ENCODE peak calls at places on chromosomes 2 and 18, in eight cellular contexts. X, G, F, B, H, N, W and Y are unnamed samples.

GRCh38 chr2:54952978-54953456 is 97.2 kb downstream of the RTN4 start:
- DNase-seq in X (no peak), H (no peak), W (peak), B (no peak), N (no peak), G (no peak), F (no peak), Y (peak)

GRCh38 chr2:45845058-45845457 is 193.6 kb downstream of the PRKCE start:
- DNase-seq in X (peak), H (no peak), W (no peak), B (no peak), F (no peak), G (no peak), N (no peak), Y (no peak)

GRCh38 chr2:40760071-40760666 is 308.3 kb upstream of the SLC8A1 start:
- DNase-seq in X (peak), H (peak), W (peak), B (no peak), G (peak), N (peak), F (no peak), Y (peak)

GRCh38 chr2:33071591-33071990 is 124.8 kb downstream of the LTBP1 start:
- DNase-seq in F (no peak), G (no peak), B (no peak), H (no peak), X (peak), W (no peak), N (no peak), Y (no peak)

GRCh38 chr18:48833701-48834394 is 116.9 kb downstream of the SMAD7 start:
- DNase-seq in H (no peak), X (peak), W (no peak), N (no peak), B (no peak), F (no peak), G (no peak), Y (peak)

GRCh38 chr2:165640232-165640923 is 153.7 kb downstream of the GALNT3 start:
- DNase-seq in W (no peak), G (no peak), N (no peak), B (no peak), H (no peak), F (no peak), X (no peak), Y (no peak)

GRCh38 chr2:188199716-188200128 is 92.0 kb upstream of the GULP1 start:
- DNase-seq in N (peak), G (no peak), H (no peak), F (no peak), X (no peak), B (no peak), W (peak), Y (no peak)

GRCh38 chr2:16619576-16620245 is 45.9 kb downstream of the CYRIA start:
- DNase-seq in F (no peak), G (no peak), W (no peak), N (no peak), B (no peak), H (no peak), X (no peak), Y (no peak)

GRCh38 chr2:15299904-15300528 is 261.1 kb downstream of the NBAS start:
- DNase-seq in N (no peak), X (no peak), G (no peak), H (no peak), B (no peak), F (no peak), W (no peak), Y (no peak)

GRCh38 chr2:223989206-223989859 is 32.1 kb downstream of the MRPL44 start:
- DNase-seq in H (peak), F (no peak), B (no peak), N (no peak), G (no peak), W (no peak), X (peak), Y (no peak)

GRCh38 chr2:118565301-118565700 is 282.1 kb downstream of the EN1 start:
- DNase-seq in B (no peak), X (no peak), N (no peak), F (no peak), W (no peak), H (no peak), G (no peak), Y (no peak)

GRCh38 chr2:73823916-73824523 is 4.7 kb upstream of the STAMBP start:
- DNase-seq in H (peak), N (peak), B (no peak), G (peak), X (peak), F (no peak), W (peak), Y (no peak)

GRCh38 chr2:160460333-160460731 is 33.3 kb downstream of the RBMS1 start:
- DNase-seq in N (no peak), X (no peak), G (no peak), H (no peak), B (no peak), W (no peak), F (no peak), Y (no peak)

GRCh38 chr2:19358242-19359020 is at the start of gene OSR1:
- DNase-seq in H (peak), B (no peak), G (no peak), W (peak), X (no peak), F (peak), N (peak), Y (peak)

GRCh38 chr2:201930043-201930442 is 103.6 kb upstream of the FZD7 start:
- DNase-seq in X (no peak), F (no peak), W (no peak), H (no peak), N (no peak), G (no peak), B (no peak), Y (no peak)

DNA sequence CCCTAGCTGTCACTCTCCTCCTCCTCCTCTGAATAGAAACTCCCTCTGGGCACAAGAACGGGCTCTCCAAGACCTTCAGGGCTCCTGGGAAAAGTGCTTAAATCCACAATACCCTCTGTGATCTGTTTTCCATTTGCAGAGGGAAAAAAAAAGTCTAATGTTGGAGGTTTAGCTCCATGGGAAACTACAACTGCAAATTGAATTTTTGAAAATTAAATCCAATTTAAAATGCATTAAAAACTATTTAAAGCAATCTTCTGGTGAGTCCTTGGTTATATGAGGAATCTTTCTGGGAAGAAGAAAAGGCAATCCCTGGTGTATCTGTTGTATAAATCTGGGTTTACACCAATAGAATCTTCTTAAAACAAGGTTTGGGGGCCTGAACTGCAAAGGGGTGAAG is 64.3 kb downstream of the NCKAP5 start:
- DNase-seq in H (no peak), B (no peak), N (no peak), G (no peak), W (no peak), X (no peak), F (no peak), Y (no peak)
- H3K4me3 ChIP-seq in H (no peak), B (no peak), N (no peak), G (no peak), W (no peak), X (no peak), F (no peak), Y (no peak)

DNA sequence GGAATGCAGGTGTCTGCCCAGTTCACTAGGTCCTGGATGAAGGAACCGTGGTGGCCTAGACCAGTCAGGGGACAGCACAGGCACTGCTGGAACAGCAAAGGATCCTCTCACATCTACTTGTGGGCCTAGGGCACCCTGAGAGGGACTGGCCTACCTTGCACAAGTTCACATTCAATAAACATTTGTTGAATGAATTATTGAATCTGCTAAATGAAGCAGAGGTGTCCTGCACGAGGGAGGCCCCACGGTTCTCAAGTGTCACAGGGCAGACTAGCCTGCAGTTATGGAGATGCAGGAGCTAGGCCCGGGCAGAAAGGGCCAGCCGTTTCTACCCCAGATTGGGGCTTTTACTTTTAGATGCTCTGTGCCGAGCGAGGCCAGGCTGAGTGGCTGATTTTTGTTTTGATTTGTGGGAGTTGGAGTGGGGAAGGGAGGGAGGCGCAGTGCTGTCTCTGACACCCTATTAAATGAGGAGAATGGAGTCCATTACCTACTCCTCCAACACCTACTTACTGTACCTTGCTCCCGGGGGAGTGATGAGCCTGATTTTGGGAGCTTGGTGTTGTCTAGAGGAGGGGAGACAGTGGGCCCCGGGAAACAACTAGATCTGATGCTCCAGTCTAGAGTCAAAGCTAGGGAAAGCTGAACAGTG is 18.4 kb downstream of the SH2D6 start:
- DNase-seq in B (no peak), F (no peak), X (no peak), W (no peak), H (no peak), G (no peak), N (no peak), Y (no peak)
- H3K4me3 ChIP-seq in B (peak), F (peak), X (peak), W (no peak), H (peak), G (no peak), N (no peak), Y (no peak)

GRCh38 chr2:216635171-216635570 is 2.0 kb downstream of the IGFBP2 start:
- DNase-seq in H (peak), N (no peak), G (no peak), B (no peak), F (no peak), X (no peak), W (no peak), Y (no peak)

GRCh38 chr2:216634317-216635148 is 1.3 kb downstream of the IGFBP2 start:
- DNase-seq in N (no peak), B (no peak), X (no peak), H (peak), G (no peak), W (no peak), F (no peak), Y (no peak)

GRCh38 chr2:216635701-216636541 is 2.7 kb downstream of the IGFBP2 start:
- DNase-seq in F (no peak), X (no peak), B (no peak), G (no peak), H (peak), N (no peak), W (no peak), Y (no peak)

GRCh38 chr2:216637472-216637871 is 4.3 kb downstream of the IGFBP2 start:
- DNase-seq in G (no peak), F (no peak), H (no peak), N (no peak), B (no peak), W (no peak), X (no peak), Y (no peak)

DNA sequence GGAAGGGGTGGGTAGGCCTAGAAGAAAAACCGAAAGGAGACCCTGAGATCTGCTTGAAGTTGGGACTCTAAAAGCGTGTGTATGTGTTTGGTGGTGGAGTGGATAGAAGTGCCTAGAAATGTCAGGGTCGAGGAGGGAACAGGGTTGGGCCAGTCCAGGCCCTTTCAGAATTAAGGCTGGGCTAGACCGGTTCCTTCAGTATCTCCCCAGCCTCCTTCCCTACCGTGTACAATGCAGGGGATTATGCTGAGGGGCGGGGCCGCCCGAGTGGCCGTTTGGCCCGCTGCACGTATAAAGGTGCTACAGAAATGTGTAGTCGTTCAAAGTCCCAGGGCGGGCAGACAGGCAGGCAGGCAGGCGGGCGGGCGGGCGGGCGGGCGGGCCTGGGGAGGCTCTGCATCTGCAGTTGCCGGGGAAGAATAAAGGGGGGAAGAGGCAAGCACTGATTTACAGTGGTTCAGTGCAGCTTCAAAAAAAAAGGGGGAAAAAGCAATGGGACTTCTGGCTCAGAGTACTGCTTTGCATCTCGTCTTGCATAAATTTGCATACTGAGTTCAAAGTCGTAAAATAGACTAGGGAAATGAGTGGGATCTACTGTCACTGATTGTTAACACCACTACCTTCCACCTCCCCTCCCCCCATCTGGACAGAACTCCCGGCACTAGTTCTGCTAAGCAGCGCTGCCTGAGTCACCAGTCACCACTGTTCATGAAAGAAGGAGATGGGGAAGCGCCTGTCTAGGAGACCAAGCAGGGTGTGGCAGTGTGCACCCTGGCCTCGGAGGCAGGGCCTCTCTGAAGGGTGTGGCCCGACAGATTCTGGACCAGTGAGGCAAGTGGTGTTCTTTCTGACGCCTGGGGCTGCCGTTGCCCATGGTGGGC is 3.6 kb downstream of the IGFBP2 start:
- DNase-seq in X (no peak), N (peak), G (no peak), B (no peak), H (peak), F (no peak), W (no peak), Y (peak)
- H3K4me3 ChIP-seq in X (no peak), N (no peak), G (peak), B (peak), H (peak), F (peak), W (no peak), Y (no peak)

GRCh38 chr18:46084431-46084830 is 12.4 kb upstream of the PSTPIP2 start:
- DNase-seq in N (no peak), W (no peak), X (no peak), F (no peak), B (no peak), H (no peak), G (no peak), Y (no peak)
- H3K4me3 ChIP-seq in N (no peak), W (no peak), X (no peak), F (no peak), B (no peak), H (no peak), G (no peak), Y (no peak)

DNA sequence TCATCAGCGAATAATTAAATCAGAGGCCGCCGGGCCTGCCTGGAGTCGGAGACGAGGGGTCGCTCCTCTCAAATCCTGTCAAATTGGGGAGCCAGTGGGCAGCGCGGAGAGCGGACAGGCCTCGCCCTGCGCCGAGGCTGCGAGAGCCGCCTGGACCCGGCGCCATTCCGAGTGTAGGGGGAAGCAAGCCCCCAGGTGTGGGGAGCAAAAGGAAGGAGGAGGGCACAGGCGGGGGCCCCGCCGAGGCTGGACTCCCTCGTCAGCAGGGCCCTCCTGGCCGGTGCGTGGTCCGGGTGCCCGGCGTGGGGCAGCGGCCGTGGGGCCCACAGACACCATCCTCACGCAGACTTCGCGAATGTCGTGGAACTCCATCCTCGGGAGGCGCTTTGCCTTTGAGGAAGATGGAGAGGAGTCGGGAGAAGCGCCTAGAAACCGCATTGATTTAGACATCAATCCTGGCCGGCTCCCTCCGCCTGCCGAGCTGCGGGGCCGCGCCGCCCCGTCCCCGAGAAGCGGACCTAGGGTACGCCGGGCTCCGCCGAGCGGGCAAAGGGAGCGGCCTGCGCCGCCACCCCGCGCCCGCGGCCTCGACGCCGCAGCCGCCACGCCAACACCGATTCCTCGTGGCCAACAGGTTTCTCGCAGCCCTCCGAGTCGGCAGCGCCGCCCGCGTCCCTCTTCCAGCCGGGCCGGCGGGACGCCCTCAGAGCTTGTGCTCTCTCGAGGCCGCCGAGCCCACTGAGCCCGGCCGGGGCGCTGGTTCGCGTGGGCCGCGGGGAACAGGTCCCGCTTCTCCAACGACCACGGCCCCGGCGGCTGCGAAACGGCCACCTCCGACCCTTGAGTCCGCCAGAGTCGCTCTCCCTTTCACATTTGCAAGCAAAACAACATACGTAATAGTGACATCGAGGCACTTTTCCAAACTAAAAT is 6.7 kb upstream of the ONECUT2 start:
- DNase-seq in N (no peak), B (no peak), W (no peak), X (no peak), H (peak), G (no peak), F (no peak), Y (no peak)
- H3K4me3 ChIP-seq in N (no peak), B (peak), W (no peak), X (no peak), H (peak), G (peak), F (peak), Y (no peak)

GRCh38 chr2:208031608-208032019 is 6.3 kb upstream of the PLEKHM3 start:
- DNase-seq in B (no peak), W (peak), F (no peak), G (no peak), H (no peak), N (peak), X (peak), Y (no peak)
- H3K4me3 ChIP-seq in B (no peak), W (no peak), F (no peak), G (no peak), H (no peak), N (no peak), X (no peak), Y (no peak)

GRCh38 chr18:59905686-59906091 is 5.9 kb downstream of the PMAIP1 start:
- DNase-seq in G (no peak), H (no peak), X (peak), W (no peak), F (no peak), N (no peak), B (no peak), Y (no peak)

GRCh38 chr18:59906203-59906602 is 6.4 kb downstream of the PMAIP1 start:
- DNase-seq in W (no peak), H (no peak), G (no peak), N (no peak), B (no peak), X (peak), F (no peak), Y (no peak)

GRCh38 chr18:59907660-59908059 is 7.9 kb downstream of the PMAIP1 start:
- DNase-seq in X (no peak), N (no peak), B (no peak), H (no peak), G (no peak), W (no peak), F (no peak), Y (no peak)

GRCh38 chr18:59908790-59909189 is 9.0 kb downstream of the PMAIP1 start:
- DNase-seq in N (no peak), B (no peak), W (no peak), X (peak), H (no peak), F (no peak), G (no peak), Y (no peak)

GRCh38 chr18:59907172-59907571 is 7.4 kb downstream of the PMAIP1 start:
- DNase-seq in F (no peak), W (peak), G (no peak), H (no peak), N (no peak), B (no peak), X (peak), Y (no peak)
- H3K4me3 ChIP-seq in F (no peak), W (no peak), G (no peak), H (no peak), N (no peak), B (no peak), X (peak), Y (no peak)

GRCh38 chr2:226969412-226969811 is 133.6 kb downstream of the RHBDD1 start:
- DNase-seq in X (no peak), N (no peak), G (no peak), W (peak), B (no peak), F (no peak), H (no peak), Y (no peak)
- H3K4me3 ChIP-seq in X (no peak), N (no peak), G (no peak), W (no peak), B (no peak), F (no peak), H (no peak), Y (no peak)

DNA sequence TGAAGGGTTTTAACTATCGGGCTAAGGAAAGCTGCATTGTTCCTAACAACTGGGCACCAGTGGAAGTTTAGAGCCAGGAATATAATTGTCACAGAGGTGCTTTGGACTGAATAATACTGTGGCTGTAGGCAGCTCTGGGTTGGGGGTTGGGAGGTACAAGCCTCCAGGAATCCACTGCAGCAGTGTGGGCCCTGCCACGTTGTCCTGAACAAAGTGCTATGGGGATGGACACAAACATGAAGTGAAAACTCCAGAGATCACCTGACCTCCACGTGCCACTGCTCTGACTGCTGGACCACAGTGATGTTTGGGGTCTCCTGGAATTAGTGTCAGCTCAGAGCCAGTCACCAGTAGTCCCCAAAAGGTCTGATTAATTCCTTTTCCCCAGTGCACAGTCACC is 110.9 kb downstream of the BCL2 start:
- DNase-seq in N (no peak), B (no peak), H (no peak), F (no peak), W (no peak), G (no peak), X (no peak), Y (no peak)
- H3K4me3 ChIP-seq in N (no peak), B (no peak), H (no peak), F (no peak), W (no peak), G (no peak), X (peak), Y (no peak)

GRCh38 chr2:230879891-230880290 is 15.1 kb downstream of the ITM2C start:
- DNase-seq in B (no peak), X (no peak), N (no peak), H (no peak), G (no peak), F (no peak), W (no peak), Y (no peak)

GRCh38 chr2:230879271-230879882 is 14.6 kb downstream of the ITM2C start:
- DNase-seq in W (no peak), B (no peak), G (peak), H (no peak), N (no peak), F (no peak), X (no peak), Y (no peak)

GRCh38 chr2:230877131-230877736 is 12.5 kb downstream of the ITM2C start:
- DNase-seq in H (no peak), B (no peak), N (no peak), G (no peak), W (no peak), F (no peak), X (no peak), Y (no peak)

GRCh38 chr2:230878599-230878965 is 13.8 kb downstream of the ITM2C start:
- DNase-seq in X (no peak), N (no peak), H (no peak), F (no peak), B (no peak), G (no peak), W (no peak), Y (no peak)

GRCh38 chr2:230877737-230878598 is 13.2 kb downstream of the ITM2C start:
- DNase-seq in X (peak), H (no peak), W (no peak), F (no peak), B (no peak), N (no peak), G (no peak), Y (no peak)
- H3K4me3 ChIP-seq in X (no peak), H (no peak), W (no peak), F (no peak), B (no peak), N (no peak), G (no peak), Y (no peak)